ENCODE peak calls at places on chromosomes 3 and 15, in five cellular contexts. Y is GM12865, P is upper lobe of right lung, K is stomach, J is HL-60. H is an unnamed sample.

GRCh38 chr3:129908417-129908816 is 14.9 kb upstream of the TMCC1 start:
- DNase-seq in Y (no peak), P (no peak), K (no peak), J (no peak), H (no peak)

GRCh38 chr3:17752851-17753250 is 10.4 kb upstream of the TBC1D5 start:
- DNase-seq in Y (no peak), P (no peak), K (no peak), J (no peak), H (no peak)

GRCh38 chr15:38709196-38709595 is 144.6 kb upstream of the RASGRP1 start:
- DNase-seq in Y (no peak), P (no peak), K (no peak), J (no peak), H (no peak)

GRCh38 chr3:41881233-41881821 is 80.6 kb downstream of the ULK4 start:
- DNase-seq in Y (peak; percentile 56), P (no peak), K (no peak), J (no peak), H (no peak)

GRCh38 chr3:72127213-72127612 is 342.3 kb upstream of the PROK2 start:
- DNase-seq in Y (no peak), P (no peak), K (no peak), J (no peak), H (no peak)

GRCh38 chr3:12557472-12558105 is 702 bp downstream of the MKRN2 start:
- DNase-seq in Y (peak; percentile 19), P (no peak), K (no peak), J (peak; percentile 57), H (no peak)

GRCh38 chr3:157581331-157581730 is 78.1 kb upstream of the VEPH1 start:
- DNase-seq in Y (no peak), P (no peak), K (no peak), J (no peak), H (no peak)

GRCh38 chr15:33473005-33473404 is 162.2 kb downstream of the RYR3 start:
- DNase-seq in Y (no peak), P (no peak), K (no peak), J (no peak), H (no peak)

GRCh38 chr3:70873686-70874085 is 561.2 kb upstream of the MDFIC2 start:
- DNase-seq in Y (no peak), P (no peak), K (no peak), J (no peak), H (no peak)

GRCh38 chr3:15291589-15292541 is 40.5 kb downstream of the SH3BP5 start:
- DNase-seq in Y (peak; percentile 92), P (no peak), K (no peak), J (peak; percentile 76), H (no peak)

GRCh38 chr3:44887101-44887500 is 12.7 kb downstream of the TGM4 start:
- DNase-seq in Y (no peak), P (no peak), K (no peak), J (no peak), H (no peak)

GRCh38 chr3:15982667-15983145 is 184.9 kb upstream of the ANKRD28 start:
- DNase-seq in Y (no peak), P (no peak), K (no peak), J (no peak), H (no peak)

GRCh38 chr3:111035896-111036295 is 35.7 kb upstream of the NECTIN3 start:
- DNase-seq in Y (peak; percentile 11), P (no peak), K (no peak), J (no peak), H (no peak)

GRCh38 chr3:148433665-148434064 is 264.0 kb upstream of the AGTR1 start:
- DNase-seq in Y (no peak), P (no peak), K (no peak), J (no peak), H (no peak)

GRCh38 chr3:176579741-176580185 is 617.5 kb downstream of the TBL1XR1 start:
- DNase-seq in Y (no peak), P (no peak), K (no peak), J (no peak), H (no peak)

GRCh38 chr3:112848196-112848595 is 1.5 kb upstream of the CD200R1L start:
- DNase-seq in Y (peak; percentile 10), P (no peak), K (no peak), J (no peak), H (no peak)

GRCh38 chr3:108433928-108434327 is 76.5 kb downstream of the MYH15 start:
- DNase-seq in Y (no peak), P (no peak), K (no peak), J (no peak), H (no peak)

GRCh38 chr3:129975332-129976090 is 991 bp downstream of the TRH start:
- DNase-seq in Y (no peak), P (peak; percentile 74), K (no peak), J (peak; percentile 66), H (no peak)

GRCh38 chr15:89335289-89336041 is 841 bp upstream of the POLG start:
- DNase-seq in Y (no peak), P (no peak), K (no peak), J (no peak), H (no peak)

GRCh38 chr15:90241343-90242192 is 7.6 kb downstream of the GDPGP1 start:
- DNase-seq in Y (no peak), P (no peak), K (no peak), J (no peak), H (no peak)

GRCh38 chr3:138197058-138197457 is 10.0 kb downstream of the ARMC8 start:
- DNase-seq in Y (peak; percentile 21), P (no peak), K (no peak), J (peak; percentile 44), H (no peak)

GRCh38 chr3:149016242-149016641 is 24.9 kb downstream of the GYG1 start:
- DNase-seq in Y (no peak), P (no peak), K (no peak), J (no peak), H (no peak)

GRCh38 chr3:38585791-38586420 is 63.6 kb downstream of the SCN5A start:
- DNase-seq in Y (no peak), P (peak; percentile 37), K (peak; percentile 9), J (no peak), H (peak; percentile 72)

GRCh38 chr3:127754411-127755304 is 67.7 kb downstream of the MGLL start:
- DNase-seq in Y (peak; percentile 80), P (no peak), K (no peak), J (peak; percentile 63), H (no peak)

DNA sequence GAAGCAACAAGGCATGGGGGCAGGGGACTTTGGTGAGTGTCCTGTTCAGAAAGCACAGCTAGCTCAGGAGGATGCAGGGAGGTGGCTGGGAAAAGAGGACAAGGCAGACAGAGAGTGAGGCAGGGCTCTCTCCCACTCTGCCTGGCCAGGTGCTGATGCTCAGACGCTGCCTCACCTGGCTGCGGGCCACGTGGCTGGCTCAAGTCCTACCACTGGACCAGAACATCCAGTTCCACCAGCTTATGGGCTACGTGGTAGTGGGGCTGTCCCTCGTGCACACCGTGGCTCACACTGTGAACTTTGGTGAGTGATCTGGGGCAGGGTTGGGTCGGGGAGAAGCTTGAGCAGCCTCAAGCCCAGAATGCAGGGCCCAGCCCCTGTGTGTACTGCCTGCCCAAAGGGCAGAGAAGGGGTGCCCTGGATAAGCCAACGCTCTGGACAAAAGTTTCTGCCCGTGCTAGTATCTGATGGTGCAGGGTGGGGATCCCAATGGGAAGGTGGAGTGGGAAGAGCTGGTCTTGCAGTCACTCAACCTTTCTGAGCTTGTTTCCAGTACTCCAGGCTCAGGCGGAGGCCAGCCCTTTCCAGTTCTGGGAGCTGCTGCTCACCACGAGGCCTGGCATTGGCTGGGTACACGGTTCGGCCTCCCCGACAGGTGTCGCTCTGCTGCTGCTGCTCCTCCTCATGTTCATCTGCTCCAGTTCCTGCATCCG is 20.9 kb downstream of the NOX5 start:
- DNase-seq in Y (no peak), P (no peak), K (peak; percentile 56), J (peak; percentile 40), H (no peak)
- TF ChIP-seq CTCF in Y (no peak), P (no peak), K (no peak), J (peak; percentile 63), H (peak; percentile 35)

GRCh38 chr3:134371542-134372324 is 2.5 kb downstream of the AMOTL2 start:
- DNase-seq in Y (no peak), P (peak; percentile 36), K (no peak), J (no peak), H (no peak)
- TF ChIP-seq CTCF in Y (no peak), P (peak; percentile 9), K (no peak), J (no peak), H (peak; percentile 36)

GRCh38 chr3:65335587-65335986 is 647.8 kb upstream of the ADAMTS9 start:
- DNase-seq in Y (no peak), P (no peak), K (no peak), J (no peak), H (no peak)

GRCh38 chr3:65330072-65330471 is 642.3 kb upstream of the ADAMTS9 start:
- DNase-seq in Y (no peak), P (no peak), K (no peak), J (no peak), H (no peak)

GRCh38 chr3:65331730-65332129 is 643.9 kb upstream of the ADAMTS9 start:
- DNase-seq in Y (no peak), P (no peak), K (no peak), J (no peak), H (no peak)

GRCh38 chr3:65338571-65338970 is 650.8 kb upstream of the ADAMTS9 start:
- DNase-seq in Y (no peak), P (no peak), K (no peak), J (no peak), H (no peak)

GRCh38 chr3:65334045-65334665 is 646.4 kb upstream of the ADAMTS9 start:
- DNase-seq in Y (no peak), P (no peak), K (no peak), J (no peak), H (no peak)
- TF ChIP-seq CTCF in Y (no peak), P (peak; percentile 11), K (no peak), J (no peak), H (peak; percentile 37)

GRCh38 chr3:52232279-52233107 is 6.5 kb downstream of the TWF2 start:
- DNase-seq in Y (no peak), P (peak; percentile 59), K (no peak), J (no peak), H (no peak)
- TF ChIP-seq CTCF in Y (no peak), P (peak; percentile 22), K (no peak), J (no peak), H (peak; percentile 22)

DNA sequence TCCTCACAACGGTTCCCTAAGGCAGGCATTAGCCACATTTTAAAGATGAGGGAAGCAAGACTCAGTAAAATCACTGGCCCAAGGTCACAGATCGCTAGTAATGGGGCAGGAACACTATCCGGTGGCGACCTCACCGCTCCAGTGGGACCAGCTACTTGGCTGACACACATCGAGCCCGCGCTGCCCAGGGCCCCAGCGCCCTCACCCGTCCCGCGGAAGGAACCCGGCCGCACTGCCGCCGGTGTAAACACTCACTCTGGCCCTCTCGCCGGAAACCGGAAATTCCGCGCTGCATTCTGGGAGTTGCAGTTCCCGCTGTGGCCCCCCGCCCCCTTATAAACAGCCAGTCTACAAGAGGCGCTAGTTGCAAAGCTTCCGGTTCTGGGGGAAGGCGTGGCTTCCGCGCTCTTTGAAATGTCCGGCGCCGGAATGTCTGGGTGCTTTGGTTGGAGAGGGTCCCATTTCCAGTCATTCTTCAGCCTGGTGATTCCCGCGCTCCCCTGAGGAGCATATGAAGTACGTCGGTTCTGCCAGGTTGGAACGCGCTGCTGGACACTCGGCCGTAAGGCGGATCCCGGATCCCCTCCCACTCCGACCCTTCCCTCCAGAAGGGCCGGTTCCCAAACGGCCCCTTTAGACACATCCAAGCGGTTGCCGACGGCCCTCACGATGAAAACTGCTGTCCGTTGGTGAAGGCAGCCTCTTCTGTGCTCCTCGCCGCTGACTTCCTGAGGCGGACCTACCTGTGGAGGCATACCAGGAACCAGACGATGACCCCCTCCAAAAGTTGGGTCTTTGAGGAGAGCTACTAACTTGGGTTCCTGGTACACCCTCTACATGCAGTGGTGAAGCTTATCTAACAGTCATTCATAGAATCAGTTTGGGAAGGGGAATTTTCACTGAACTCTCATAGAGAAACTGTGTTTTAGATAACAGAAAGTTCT is at the start of gene UBL7:
- DNase-seq in Y (peak; percentile 98), P (peak; percentile 98), K (peak; percentile 98), J (peak; percentile 99), H (peak; percentile 98)
- TF ChIP-seq CTCF in Y (no peak), P (peak; percentile 24), K (no peak), J (no peak), H (peak; percentile 32)

H was measured in osteocyte.